ENCODE peak calls at places on chromosomes 13 and 19, in nine cellular contexts. T is CD8-positive, alpha-beta T cell; M is CD8-positive, alpha-beta memory T cell; J is IMR-90; L is ureter; D is NCI-H2081; I is HS-27A; F is AG08395; B is BJ. W is an unnamed sample.
A peak's percentile ranks its signal among the peaks of the same experiment; 100 is the strongest.

GRCh38 chr13:98320561-98321105 is 143.6 kb upstream of the RNF113B start:
- DNase-seq in L (no peak), J (no peak), T (no peak), M (no peak), I (no peak), D (no peak), F (no peak), B (no peak), W (no peak)

GRCh38 chr13:31234729-31235128 is 35.0 kb downstream of the B3GLCT start:
- DNase-seq in D (no peak), J (no peak), B (no peak), I (no peak), M (no peak), L (no peak), T (no peak), F (peak; percentile 7), W (no peak)

GRCh38 chr19:58460039-58460438 is 6.8 kb upstream of the ZNF324 start:
- DNase-seq in L (no peak), I (no peak), D (no peak), J (no peak), B (no peak), T (no peak), M (no peak), F (no peak), W (no peak)

GRCh38 chr13:74136089-74136658 is 2.0 kb upstream of the KLF12 start:
- DNase-seq in J (peak; percentile 62), L (no peak), I (no peak), F (peak; percentile 14), D (no peak), M (peak; percentile 43), T (peak; percentile 62), B (no peak), W (no peak)

GRCh38 chr13:43543331-43543730 is 243.4 kb downstream of the ENOX1 start:
- DNase-seq in F (no peak), J (peak; percentile 52), T (no peak), L (no peak), B (no peak), I (no peak), D (no peak), M (no peak), W (no peak)

GRCh38 chr13:112575680-112576079 is 12.3 kb downstream of the TUBGCP3 start:
- DNase-seq in I (no peak), J (no peak), T (no peak), D (peak; percentile 3), B (no peak), F (peak; percentile 77), M (no peak), L (no peak), W (no peak)

GRCh38 chr19:39390460-39390758 is 497 bp downstream of the PAF1 start:
- DNase-seq in F (no peak), L (peak; percentile 76), J (no peak), M (no peak), D (no peak), T (no peak), B (no peak), I (no peak), W (no peak)

GRCh38 chr13:112968910-112969691 is at the start of gene MCF2L:
- DNase-seq in I (no peak), L (no peak), F (peak; percentile 61), D (peak; percentile 81), B (no peak), T (peak; percentile 82), J (peak; percentile 31), M (peak; percentile 74), W (no peak)

GRCh38 chr13:99663908-99664307 is 162.6 kb downstream of the TM9SF2 start:
- DNase-seq in I (no peak), L (no peak), B (no peak), F (no peak), D (peak; percentile 24), T (no peak), J (no peak), M (no peak), W (no peak)

GRCh38 chr13:73497430-73497829 is 438.6 kb downstream of the KLF5 start:
- DNase-seq in M (no peak), T (no peak), J (no peak), D (no peak), I (no peak), L (no peak), F (no peak), B (no peak), W (no peak)

GRCh38 chr19:33197591-33198000 is 3.5 kb downstream of the LRP3 start:
- DNase-seq in J (no peak), L (no peak), I (no peak), B (no peak), F (no peak), D (no peak), M (no peak), T (no peak), W (no peak)

GRCh38 chr19:19105365-19106060 is 32.8 kb downstream of the TMEM161A start:
- DNase-seq in I (no peak), L (peak; percentile 59), D (no peak), M (no peak), J (no peak), T (no peak), F (peak; percentile 71), B (no peak), W (no peak)

GRCh38 chr13:48492123-48493075 is 40.5 kb downstream of the RCBTB2 start:
- DNase-seq in D (no peak), F (peak; percentile 69), B (peak; percentile 49), J (peak; percentile 18), L (peak; percentile 72), T (peak; percentile 81), M (peak; percentile 77), I (no peak), W (peak; percentile 80)

GRCh38 chr13:29022968-29023367 is 202.8 kb downstream of the MTUS2 start:
- DNase-seq in I (no peak), L (no peak), M (no peak), D (no peak), J (no peak), F (no peak), T (no peak), B (no peak), W (no peak)

GRCh38 chr13:76791290-76791664 is 94.9 kb downstream of the KCTD12 start:
- DNase-seq in B (no peak), J (no peak), T (no peak), I (no peak), F (no peak), D (no peak), M (no peak), L (no peak), W (no peak)

GRCh38 chr19:3807131-3807480 is 20.9 kb upstream of the MATK start:
- DNase-seq in T (no peak), D (no peak), J (no peak), L (no peak), I (no peak), F (no peak), M (no peak), B (no peak), W (no peak)

GRCh38 chr13:89115307-89115706 is 1444.1 kb downstream of the SLITRK5 start:
- DNase-seq in T (no peak), I (no peak), B (no peak), J (no peak), D (no peak), L (no peak), M (no peak), F (no peak), W (no peak)

GRCh38 chr13:97977982-97978381 is 24.5 kb downstream of the IPO5 start:
- DNase-seq in F (no peak), M (no peak), L (no peak), D (no peak), J (no peak), T (no peak), B (no peak), I (no peak), W (no peak)

GRCh38 chr13:64925284-64925683 is 2304.9 kb downstream of the PCDH9 start:
- DNase-seq in L (no peak), B (no peak), F (no peak), J (peak; percentile 19), M (no peak), I (no peak), D (no peak), T (no peak), W (no peak)

GRCh38 chr19:44050740-44051653 is 839 bp upstream of the ZNF223 start:
- DNase-seq in T (peak; percentile 50), D (peak; percentile 86), I (no peak), L (peak; percentile 53), M (peak; percentile 13), B (no peak), F (no peak), J (no peak), W (no peak)

GRCh38 chr13:55615080-55615479 is 1525.6 kb upstream of the PRR20A start:
- DNase-seq in J (no peak), L (no peak), F (no peak), B (no peak), M (no peak), I (no peak), T (no peak), D (no peak), W (no peak)

GRCh38 chr19:17829855-17830566 is 8.7 kb upstream of the INSL3 start:
- DNase-seq in F (peak; percentile 48), I (no peak), D (peak; percentile 51), M (no peak), T (no peak), B (no peak), L (peak; percentile 50), J (peak; percentile 8), W (no peak)

GRCh38 chr13:26897706-26898550 is 137.3 kb upstream of the GPR12 start:
- DNase-seq in B (no peak), T (no peak), D (no peak), F (no peak), I (no peak), M (no peak), J (no peak), L (no peak), W (no peak)

GRCh38 chr19:29714371-29714952 is 599 bp downstream of the C19orf12 start:
- DNase-seq in D (no peak), T (peak; percentile 79), I (no peak), F (no peak), M (no peak), J (no peak), L (no peak), B (no peak), W (no peak)

GRCh38 chr19:55456347-55456746 is 5.1 kb downstream of the ISOC2 start:
- DNase-seq in B (no peak), D (no peak), L (no peak), M (no peak), T (no peak), F (no peak), I (no peak), J (no peak), W (no peak)

W was measured in KG1.